ENCODE peak calls at places on chromosomes 11 and 22, in four cellular contexts. One of them, this sample, is unnamed.

GRCh38 chr22:38034884-38035529 is 22.2 kb upstream of the PICK1 start:
- DNase-seq in tibial artery: no peak
- DNase-seq in upper lobe of right lung: no peak
- DNase-seq in left ventricle myocardium inferior: no peak
- DNase-seq in this sample: no peak

GRCh38 chr22:38549106-38549884 is 20.7 kb downstream of the DMC1 start:
- DNase-seq in left ventricle myocardium inferior: no peak
- DNase-seq in upper lobe of right lung: no peak
- DNase-seq in tibial artery: no peak
- DNase-seq in this sample: no peak

GRCh38 chr11:102347526-102348331 is 715 bp downstream of the BIRC2 start:
- DNase-seq in upper lobe of right lung: no peak
- DNase-seq in tibial artery: no peak
- DNase-seq in left ventricle myocardium inferior: no peak
- DNase-seq in this sample: no peak

GRCh38 chr11:8090756-8091155 is 9.7 kb downstream of the TUB start:
- DNase-seq in left ventricle myocardium inferior: no peak
- DNase-seq in upper lobe of right lung: no peak
- DNase-seq in tibial artery: peak
- DNase-seq in this sample: peak

GRCh38 chr11:102143867-102144266 is 33.6 kb downstream of the YAP1 start:
- DNase-seq in tibial artery: no peak
- DNase-seq in upper lobe of right lung: no peak
- DNase-seq in left ventricle myocardium inferior: no peak
- DNase-seq in this sample: no peak

GRCh38 chr11:126497581-126498109 is 142.2 kb downstream of the ST3GAL4 start:
- DNase-seq in upper lobe of right lung: peak
- DNase-seq in left ventricle myocardium inferior: no peak
- DNase-seq in tibial artery: no peak
- DNase-seq in this sample: peak

GRCh38 chr11:124762077-124762623 is at the start of gene ESAM:
- DNase-seq in left ventricle myocardium inferior: peak
- DNase-seq in tibial artery: no peak
- DNase-seq in upper lobe of right lung: peak
- DNase-seq in this sample: no peak

GRCh38 chr11:940496-941135 is 14.9 kb downstream of the AP2A2 start:
- DNase-seq in left ventricle myocardium inferior: no peak
- DNase-seq in upper lobe of right lung: no peak
- DNase-seq in tibial artery: no peak
- DNase-seq in this sample: no peak

GRCh38 chr22:30675436-30675835 is 7.8 kb upstream of the DUSP18 start:
- DNase-seq in tibial artery: no peak
- DNase-seq in left ventricle myocardium inferior: no peak
- DNase-seq in upper lobe of right lung: no peak
- DNase-seq in this sample: no peak

GRCh38 chr11:68159665-68160064 is 38.5 kb upstream of the CHKA start:
- DNase-seq in upper lobe of right lung: no peak
- DNase-seq in tibial artery: no peak
- DNase-seq in left ventricle myocardium inferior: no peak
- DNase-seq in this sample: no peak

GRCh38 chr22:19849800-19850481 is 4.7 kb downstream of the GNB1L start:
- DNase-seq in upper lobe of right lung: peak
- DNase-seq in left ventricle myocardium inferior: no peak
- DNase-seq in tibial artery: no peak
- DNase-seq in this sample: peak

GRCh38 chr11:56841210-56841810 is 92.8 kb upstream of the OR9G4 start:
- DNase-seq in left ventricle myocardium inferior: no peak
- DNase-seq in tibial artery: no peak
- DNase-seq in upper lobe of right lung: no peak
- DNase-seq in this sample: no peak

GRCh38 chr11:117179048-117179999 is 781 bp downstream of the SIDT2 start:
- DNase-seq in tibial artery: no peak
- DNase-seq in upper lobe of right lung: peak
- DNase-seq in left ventricle myocardium inferior: peak
- DNase-seq in this sample: peak

GRCh38 chr11:40425168-40425567 is 1034.3 kb downstream of the LRRC4C start:
- DNase-seq in tibial artery: no peak
- DNase-seq in upper lobe of right lung: no peak
- DNase-seq in left ventricle myocardium inferior: no peak
- DNase-seq in this sample: no peak

GRCh38 chr11:130979386-130979972 is 63.2 kb upstream of the SNX19 start:
- DNase-seq in left ventricle myocardium inferior: no peak
- DNase-seq in tibial artery: no peak
- DNase-seq in upper lobe of right lung: no peak
- DNase-seq in this sample: no peak

GRCh38 chr11:77418981-77419592 is 54.8 kb downstream of the PAK1 start:
- DNase-seq in tibial artery: no peak
- DNase-seq in left ventricle myocardium inferior: no peak
- DNase-seq in upper lobe of right lung: no peak
- DNase-seq in this sample: no peak

GRCh38 chr11:77474509-77475070 is 696 bp upstream of the PAK1 start:
- DNase-seq in left ventricle myocardium inferior: no peak
- DNase-seq in upper lobe of right lung: no peak
- DNase-seq in tibial artery: no peak
- DNase-seq in this sample: no peak

GRCh38 chr11:120217941-120218694 is 7.3 kb downstream of the OAF start:
- DNase-seq in tibial artery: no peak
- DNase-seq in left ventricle myocardium inferior: no peak
- DNase-seq in upper lobe of right lung: no peak
- DNase-seq in this sample: no peak

GRCh38 chr11:31487848-31488247 is 21.6 kb downstream of the IMMP1L start:
- DNase-seq in tibial artery: no peak
- DNase-seq in left ventricle myocardium inferior: no peak
- DNase-seq in upper lobe of right lung: no peak
- DNase-seq in this sample: no peak

GRCh38 chr11:34478845-34479663 is 34.5 kb downstream of the ELF5 start:
- DNase-seq in upper lobe of right lung: no peak
- DNase-seq in left ventricle myocardium inferior: no peak
- DNase-seq in tibial artery: no peak
- DNase-seq in this sample: no peak

GRCh38 chr22:39723463-39723862 is 152.9 kb downstream of the CACNA1I start:
- DNase-seq in upper lobe of right lung: peak
- DNase-seq in tibial artery: no peak
- DNase-seq in left ventricle myocardium inferior: no peak
- DNase-seq in this sample: no peak

GRCh38 chr11:70625921-70626518 is 227.7 kb downstream of the CTTN start:
- DNase-seq in tibial artery: no peak
- DNase-seq in left ventricle myocardium inferior: no peak
- DNase-seq in upper lobe of right lung: no peak
- DNase-seq in this sample: no peak

GRCh38 chr11:21104641-21105040 is 435.3 kb downstream of the NELL1 start:
- DNase-seq in tibial artery: no peak
- DNase-seq in upper lobe of right lung: no peak
- DNase-seq in left ventricle myocardium inferior: no peak
- DNase-seq in this sample: no peak

GRCh38 chr11:61796127-61796526 is 3.4 kb downstream of the FEN1 start:
- DNase-seq in upper lobe of right lung: no peak
- DNase-seq in left ventricle myocardium inferior: no peak
- DNase-seq in tibial artery: no peak
- DNase-seq in this sample: no peak

GRCh38 chr22:46451741-46452140 is 85.7 kb downstream of the CELSR1 start:
- DNase-seq in tibial artery: no peak
- DNase-seq in upper lobe of right lung: no peak
- DNase-seq in left ventricle myocardium inferior: no peak
- DNase-seq in this sample: no peak

GRCh38 chr11:78961186-78961782 is 386.6 kb upstream of the NARS2 start:
- DNase-seq in left ventricle myocardium inferior: no peak
- DNase-seq in tibial artery: no peak
- DNase-seq in upper lobe of right lung: no peak
- DNase-seq in this sample: no peak

GRCh38 chr22:29617922-29618629 is 14.6 kb downstream of the NF2 start:
- DNase-seq in upper lobe of right lung: no peak
- DNase-seq in left ventricle myocardium inferior: no peak
- DNase-seq in tibial artery: no peak
- DNase-seq in this sample: no peak

GRCh38 chr11:34284166-34284565 is 73.6 kb downstream of the ABTB2 start:
- DNase-seq in tibial artery: no peak
- DNase-seq in left ventricle myocardium inferior: no peak
- DNase-seq in upper lobe of right lung: no peak
- DNase-seq in this sample: no peak

GRCh38 chr22:31653944-31654343 is 8.1 kb downstream of the PISD start:
- DNase-seq in tibial artery: no peak
- DNase-seq in upper lobe of right lung: no peak
- DNase-seq in left ventricle myocardium inferior: no peak
- DNase-seq in this sample: no peak